ENCODE peak calls at places on chromosomes 6 and 20, in six cellular contexts. M is neural progenitor cell, Z is GM23248, G is K562, F is PC-3, P is HCT116. A is an unnamed sample.

GRCh38 chr20:37209661-37210314 is 30.4 kb upstream of the MROH8 start:
- DNase-seq in M (no peak), Z (no peak), G (no peak), F (peak), P (no peak), A (no peak)

GRCh38 chr20:45306431-45306982 is at the start of gene RBPJL:
- DNase-seq in M (peak), Z (peak), G (peak), F (no peak), P (no peak), A (peak)

GRCh38 chr6:81865712-81866111 is 113.2 kb upstream of the TENT5A start:
- DNase-seq in M (no peak), Z (peak), G (no peak), F (peak), P (no peak), A (no peak)

GRCh38 chr6:166489301-166490155 is 97.0 kb downstream of the RAMACL start:
- DNase-seq in M (no peak), Z (no peak), G (no peak), F (no peak), P (no peak), A (no peak)

GRCh38 chr6:53544050-53544499 is 826 bp downstream of the GCLC start:
- DNase-seq in M (no peak), Z (peak), G (no peak), F (peak), P (no peak), A (no peak)

GRCh38 chr6:29967379-29968010 is 25.2 kb downstream of the HLA-A start:
- DNase-seq in M (peak), Z (peak), G (peak), F (peak), P (peak), A (peak)

GRCh38 chr6:156557269-156557885 is 219.8 kb upstream of the ARID1B start:
- DNase-seq in M (peak), Z (peak), G (peak), F (peak), P (no peak), A (no peak)

GRCh38 chr6:112409311-112409710 is 62.2 kb downstream of the RFPL4B start:
- DNase-seq in M (no peak), Z (peak), G (no peak), F (no peak), P (no peak), A (peak)

GRCh38 chr6:42140051-42140450 is 2.4 kb downstream of the C6orf132 start:
- DNase-seq in M (no peak), Z (peak), G (no peak), F (peak), P (no peak), A (peak)

GRCh38 chr6:17899491-17899890 is 87.9 kb downstream of the KIF13A start:
- DNase-seq in M (no peak), Z (no peak), G (no peak), F (no peak), P (no peak), A (no peak)

GRCh38 chr20:51577432-51578144 is 35.1 kb upstream of the NFATC2 start:
- DNase-seq in M (no peak), Z (no peak), G (no peak), F (no peak), P (no peak), A (no peak)

GRCh38 chr6:134828641-134829040 is 121.3 kb downstream of the ALDH8A1 start:
- DNase-seq in M (no peak), Z (no peak), G (no peak), F (no peak), P (no peak), A (no peak)

GRCh38 chr6:133314951-133315350 is 73.8 kb downstream of the EYA4 start:
- DNase-seq in M (no peak), Z (no peak), G (no peak), F (no peak), P (no peak), A (no peak)

GRCh38 chr6:12296255-12296573 is 6.1 kb downstream of the EDN1 start:
- DNase-seq in M (no peak), Z (peak), G (no peak), F (peak), P (no peak), A (no peak)

GRCh38 chr20:49729780-49730179 is 16.1 kb upstream of the B4GALT5 start:
- DNase-seq in M (no peak), Z (peak), G (no peak), F (no peak), P (no peak), A (no peak)

GRCh38 chr6:75283907-75284284 is 696 bp downstream of the TMEM30A start:
- DNase-seq in M (peak), Z (no peak), G (no peak), F (no peak), P (no peak), A (no peak)

GRCh38 chr6:152094992-152095592 is 287.6 kb downstream of the ESR1 start:
- DNase-seq in M (no peak), Z (peak), G (peak), F (peak), P (peak), A (peak)

GRCh38 chr6:37741757-37742400 is 44.2 kb upstream of the MDGA1 start:
- DNase-seq in M (peak), Z (peak), G (peak), F (no peak), P (no peak), A (no peak)

GRCh38 chr6:130559166-130559565 is 193.3 kb downstream of the TMEM200A start:
- DNase-seq in M (no peak), Z (peak), G (no peak), F (no peak), P (no peak), A (no peak)

DNA sequence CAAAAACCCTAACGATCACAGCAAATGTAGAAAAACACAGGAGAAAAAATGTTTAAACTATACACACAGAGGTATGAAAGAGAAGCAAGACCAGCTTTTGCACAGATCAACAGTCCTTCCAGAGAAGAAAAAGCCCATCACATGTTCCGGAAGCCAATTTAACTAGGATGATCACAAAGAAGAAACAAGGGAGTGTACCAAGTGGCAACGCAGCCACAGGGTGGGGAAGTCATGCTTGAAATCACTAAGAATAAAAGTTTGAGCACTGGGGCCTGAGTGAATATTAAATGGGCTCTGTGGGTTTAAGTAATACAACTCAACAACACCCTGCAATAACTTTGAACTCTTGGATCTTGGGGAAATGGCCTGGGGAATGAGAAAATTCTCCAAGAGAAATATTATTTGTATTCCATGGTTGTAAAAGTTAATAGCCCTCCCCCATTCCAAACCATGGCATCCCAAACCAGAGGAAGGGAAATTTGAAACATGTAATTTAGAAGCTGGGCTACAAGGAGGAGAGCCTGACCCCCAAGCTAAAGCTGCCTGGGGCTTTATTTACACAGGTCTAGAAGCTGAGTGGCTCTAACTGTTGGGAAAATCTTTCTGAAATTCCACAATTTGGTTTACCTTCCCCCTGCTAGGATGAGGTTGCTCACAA is 143.8 kb downstream of the BMP7 start:
- DNase-seq in M (no peak), Z (no peak), G (no peak), F (no peak), P (no peak), A (no peak)
- H3K4me2 ChIP-seq in M (no peak), Z (no peak), G (no peak), F (no peak), P (no peak), A (no peak)

GRCh38 chr6:22113046-22113766 is 183.6 kb downstream of the PRL start:
- DNase-seq in M (no peak), Z (peak), G (no peak), F (peak), P (peak), A (peak)
- H3K4me3 ChIP-seq in M (no peak), Z (no peak), G (no peak), F (no peak), P (no peak), A (no peak)

DNA sequence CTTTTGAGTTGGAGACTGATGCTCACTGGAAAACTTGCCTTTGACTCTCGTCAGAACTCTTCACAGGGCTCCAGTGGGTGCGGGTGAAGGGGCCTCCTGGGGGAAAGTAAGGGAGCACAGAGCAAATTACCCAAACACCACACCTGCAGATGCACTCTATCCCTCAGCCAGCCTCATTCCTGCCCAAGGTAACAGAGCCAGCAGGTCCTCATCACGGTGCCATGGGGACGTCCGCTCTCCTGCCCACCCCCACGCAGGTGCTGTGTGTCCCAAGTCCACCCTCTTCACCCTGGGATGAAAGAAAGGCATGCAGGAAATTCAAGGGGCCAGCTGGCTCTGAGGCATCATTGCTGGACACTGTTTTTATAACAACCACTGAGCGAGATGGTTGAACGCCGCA is 269.0 kb downstream of the SMOC2 start:
- DNase-seq in M (no peak), Z (no peak), G (no peak), F (no peak), P (no peak), A (no peak)
- H2AFZ ChIP-seq in M (no peak), Z (no peak), G (no peak), F (no peak), P (no peak), A (no peak)

GRCh38 chr6:109053285-109053684 is 41.4 kb downstream of the SESN1 start:
- DNase-seq in M (no peak), Z (no peak), G (no peak), F (no peak), P (no peak), A (no peak)

GRCh38 chr6:109050447-109051102 is 44.1 kb downstream of the SESN1 start:
- DNase-seq in M (no peak), Z (no peak), G (no peak), F (no peak), P (no peak), A (no peak)

GRCh38 chr6:109051301-109051700 is 43.3 kb downstream of the SESN1 start:
- DNase-seq in M (no peak), Z (peak), G (no peak), F (no peak), P (no peak), A (no peak)

GRCh38 chr6:109052852-109053251 is 41.8 kb downstream of the SESN1 start:
- DNase-seq in M (no peak), Z (no peak), G (no peak), F (no peak), P (no peak), A (no peak)

DNA sequence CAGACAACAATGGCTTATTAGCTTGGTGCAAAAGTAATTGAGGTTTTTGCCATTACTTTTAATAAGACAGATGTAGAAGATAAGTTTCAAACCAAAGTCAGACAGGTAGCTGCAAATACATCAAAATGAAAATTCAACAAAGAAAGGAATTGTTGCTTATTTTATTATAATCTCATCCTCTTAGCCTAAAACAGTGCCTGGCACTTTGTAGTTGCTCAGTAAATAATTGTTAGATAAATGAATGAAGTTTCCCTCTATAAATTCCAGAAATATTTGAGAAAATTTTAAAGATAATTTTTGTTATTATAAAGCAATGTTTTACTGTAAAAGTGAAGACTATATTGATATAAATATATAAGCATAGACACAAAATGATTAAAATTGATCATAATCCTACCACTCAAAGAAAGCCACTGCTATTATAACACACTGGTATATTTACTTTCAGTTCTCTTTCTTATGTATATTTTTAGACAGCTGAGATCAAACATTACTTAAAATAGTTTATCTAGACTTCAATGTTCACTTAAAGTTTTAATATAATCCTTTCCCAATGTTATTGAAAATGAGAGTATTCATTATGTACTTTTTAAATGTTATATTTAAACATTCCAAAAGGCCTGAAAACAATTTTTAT is 42.5 kb downstream of the SESN1 start:
- DNase-seq in M (no peak), Z (no peak), G (no peak), F (no peak), P (no peak), A (no peak)
- H3K4me2 ChIP-seq in M (no peak), Z (no peak), G (no peak), F (no peak), P (no peak), A (no peak)

DNA sequence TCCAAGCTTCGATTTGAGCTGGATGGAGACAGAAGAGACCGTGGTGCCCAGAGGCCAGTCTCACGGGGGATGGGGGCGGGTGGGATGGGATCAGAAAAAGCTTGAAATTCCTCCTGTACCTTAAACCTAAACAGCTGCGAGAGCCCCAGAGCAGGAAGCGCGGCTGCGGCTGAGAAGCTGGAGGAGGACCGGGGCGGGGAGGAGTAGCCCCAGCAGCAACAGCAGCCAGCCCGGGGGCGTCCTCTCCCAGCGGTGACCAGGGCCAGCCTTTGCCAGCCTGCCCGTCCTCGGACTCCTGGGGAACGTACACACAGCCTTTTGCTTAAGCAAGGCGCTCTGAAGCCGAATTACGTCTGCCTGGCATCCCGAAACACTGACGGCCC is 17.4 kb upstream of the PRDM13 start:
- DNase-seq in M (peak), Z (peak), G (no peak), F (peak), P (no peak), A (no peak)
- H3K4me3 ChIP-seq in M (peak), Z (peak), G (no peak), F (peak), P (no peak), A (peak)

GRCh38 chr6:63813531-63813930 is 177.9 kb downstream of the PHF3 start:
- DNase-seq in M (peak), Z (no peak), G (no peak), F (peak), P (no peak), A (no peak)
- H2AFZ ChIP-seq in M (no peak), Z (no peak), G (no peak), F (no peak), P (no peak), A (no peak)

GRCh38 chr6:3468585-3468984 is 11.7 kb upstream of the SLC22A23 start:
- DNase-seq in M (no peak), Z (no peak), G (no peak), F (no peak), P (no peak), A (no peak)

GRCh38 chr6:3471711-3472110 is 14.9 kb upstream of the SLC22A23 start:
- DNase-seq in M (no peak), Z (peak), G (no peak), F (no peak), P (no peak), A (no peak)

GRCh38 chr6:3467996-3468395 is 11.1 kb upstream of the SLC22A23 start:
- DNase-seq in M (no peak), Z (no peak), G (no peak), F (no peak), P (no peak), A (no peak)

GRCh38 chr6:3471286-3471685 is 14.4 kb upstream of the SLC22A23 start:
- DNase-seq in M (no peak), Z (no peak), G (no peak), F (no peak), P (no peak), A (no peak)

DNA sequence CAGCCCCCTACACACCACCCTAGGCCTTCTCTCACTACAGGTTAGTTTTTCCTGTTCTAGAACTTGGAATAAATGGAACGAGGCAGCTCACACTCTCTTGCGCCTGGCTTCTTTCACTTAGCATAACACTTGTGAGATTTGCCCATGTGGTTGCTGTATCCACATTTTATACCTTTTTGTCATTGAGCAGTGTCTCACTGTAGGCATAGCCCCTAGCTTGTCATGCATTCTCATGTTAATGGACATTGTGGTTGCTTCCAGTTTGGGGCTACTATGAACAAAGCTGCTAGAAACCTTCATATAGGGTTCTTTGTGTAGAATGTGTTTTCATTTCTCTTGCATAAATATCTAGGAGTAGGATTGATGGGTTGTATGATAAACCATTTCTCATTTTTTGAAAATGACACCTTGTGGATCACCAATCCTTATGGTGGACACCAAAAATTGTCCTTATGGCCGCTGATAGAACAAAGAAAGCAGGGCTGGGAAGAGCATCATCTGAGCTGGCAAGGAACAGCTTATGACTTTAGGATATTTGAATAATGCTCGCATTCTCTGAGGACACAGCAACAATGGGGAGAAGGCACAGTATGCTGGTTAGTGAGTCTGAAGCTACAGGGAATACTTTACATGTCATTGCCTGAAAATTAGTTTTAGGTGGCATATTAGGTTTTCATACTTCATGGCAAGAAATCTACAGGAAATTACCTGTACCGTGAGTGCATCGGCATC is 9.8 kb upstream of the SLC22A23 start:
- DNase-seq in M (no peak), Z (no peak), G (no peak), F (no peak), P (no peak), A (no peak)
- H3K4me2 ChIP-seq in M (no peak), Z (no peak), G (no peak), F (no peak), P (no peak), A (no peak)

A was measured in PC-9.